ENCODE peak calls at places on chromosomes 6 and 20, in four cellular contexts. One of them, this sample, is unnamed.

GRCh38 chr6:153084393-153084792 is 46.7 kb downstream of the RGS17 start:
- DNase-seq in HepG2: no peak
- DNase-seq in HCT116: no peak
- DNase-seq in K562: no peak
- DNase-seq in this sample: no peak

GRCh38 chr20:62370807-62371587 is 3.9 kb upstream of the LAMA5 start:
- DNase-seq in HepG2: peak; percentile 74
- DNase-seq in HCT116: no peak
- DNase-seq in K562: no peak
- DNase-seq in this sample: no peak

GRCh38 chr20:58127731-58128130 is 100.7 kb downstream of the ANKRD60 start:
- DNase-seq in HepG2: peak; percentile 26
- DNase-seq in HCT116: peak; percentile 71
- DNase-seq in K562: no peak
- DNase-seq in this sample: no peak

GRCh38 chr20:32195581-32195980 is 12.0 kb downstream of the PLAGL2 start:
- DNase-seq in HepG2: no peak
- DNase-seq in HCT116: no peak
- DNase-seq in K562: no peak
- DNase-seq in this sample: no peak

GRCh38 chr6:3455121-3455489 is 1.7 kb downstream of the SLC22A23 start:
- DNase-seq in HepG2: peak; percentile 45
- DNase-seq in HCT116: no peak
- DNase-seq in K562: peak; percentile 54
- DNase-seq in this sample: no peak

GRCh38 chr6:25312034-25312620 is 33.0 kb downstream of the CARMIL1 start:
- DNase-seq in HepG2: no peak
- DNase-seq in HCT116: no peak
- DNase-seq in K562: no peak
- DNase-seq in this sample: no peak

GRCh38 chr20:63232235-63233060 is 3.3 kb upstream of the BIRC7 start:
- DNase-seq in HepG2: no peak
- DNase-seq in HCT116: peak; percentile 72
- DNase-seq in K562: no peak
- DNase-seq in this sample: peak; percentile 54

GRCh38 chr20:3686867-3687321 is 5.1 kb upstream of the ADAM33 start:
- DNase-seq in HepG2: no peak
- DNase-seq in HCT116: no peak
- DNase-seq in K562: no peak
- DNase-seq in this sample: no peak

GRCh38 chr20:1405801-1406200 is 12.9 kb upstream of the FKBP1A start:
- DNase-seq in HepG2: no peak
- DNase-seq in HCT116: no peak
- DNase-seq in K562: no peak
- DNase-seq in this sample: no peak

GRCh38 chr6:105087571-105088211 is 92.1 kb downstream of the POPDC3 start:
- DNase-seq in HepG2: peak; percentile 46
- DNase-seq in HCT116: peak; percentile 41
- DNase-seq in K562: peak; percentile 46
- DNase-seq in this sample: no peak

GRCh38 chr6:40536442-40536841 is 50.7 kb downstream of the LRFN2 start:
- DNase-seq in HepG2: peak; percentile 18
- DNase-seq in HCT116: no peak
- DNase-seq in K562: peak; percentile 36
- DNase-seq in this sample: no peak

GRCh38 chr6:34484391-34484790 is 18.5 kb downstream of the PACSIN1 start:
- DNase-seq in HepG2: no peak
- DNase-seq in HCT116: no peak
- DNase-seq in K562: no peak
- DNase-seq in this sample: no peak

GRCh38 chr6:132257561-132257960 is 143.7 kb downstream of the MOXD1 start:
- DNase-seq in HepG2: no peak
- DNase-seq in HCT116: no peak
- DNase-seq in K562: no peak
- DNase-seq in this sample: no peak

GRCh38 chr20:29878281-29878741 is 1379.2 kb upstream of the DEFB115 start:
- DNase-seq in HepG2: peak; percentile 54
- DNase-seq in HCT116: no peak
- DNase-seq in K562: peak; percentile 27
- DNase-seq in this sample: no peak

GRCh38 chr6:28311139-28311823 is 24.7 kb downstream of the ZSCAN31 start:
- DNase-seq in HepG2: no peak
- DNase-seq in HCT116: no peak
- DNase-seq in K562: no peak
- DNase-seq in this sample: no peak

GRCh38 chr6:37709932-37710565 is 12.4 kb upstream of the MDGA1 start:
- DNase-seq in HepG2: no peak
- DNase-seq in HCT116: no peak
- DNase-seq in K562: no peak
- DNase-seq in this sample: no peak

GRCh38 chr20:34817072-34817471 is 8.4 kb downstream of the NCOA6 start:
- DNase-seq in HepG2: no peak
- DNase-seq in HCT116: no peak
- DNase-seq in K562: no peak
- DNase-seq in this sample: no peak

GRCh38 chr20:52533401-52533800 is 341.8 kb upstream of the ZFP64 start:
- DNase-seq in HepG2: no peak
- DNase-seq in HCT116: no peak
- DNase-seq in K562: no peak
- DNase-seq in this sample: no peak

GRCh38 chr20:8005033-8005432 is 14.5 kb downstream of the TMX4 start:
- DNase-seq in HepG2: no peak
- DNase-seq in HCT116: no peak
- DNase-seq in K562: no peak
- DNase-seq in this sample: no peak

GRCh38 chr6:48754631-48755030 is 643.6 kb upstream of the PTCHD4 start:
- DNase-seq in HepG2: no peak
- DNase-seq in HCT116: no peak
- DNase-seq in K562: no peak
- DNase-seq in this sample: no peak

GRCh38 chr6:81608776-81609175 is 143.7 kb downstream of the TENT5A start:
- DNase-seq in HepG2: no peak
- DNase-seq in HCT116: no peak
- DNase-seq in K562: no peak
- DNase-seq in this sample: no peak

GRCh38 chr6:13472099-13472498 is 15.3 kb downstream of the GFOD1 start:
- DNase-seq in HepG2: no peak
- DNase-seq in HCT116: no peak
- DNase-seq in K562: no peak
- DNase-seq in this sample: no peak

GRCh38 chr6:72969666-72970065 is 255.6 kb downstream of the KHDC1L start:
- DNase-seq in HepG2: no peak
- DNase-seq in HCT116: no peak
- DNase-seq in K562: no peak
- DNase-seq in this sample: no peak

GRCh38 chr20:44166477-44166876 is 20.5 kb downstream of the JPH2 start:
- DNase-seq in HepG2: no peak
- DNase-seq in HCT116: no peak
- DNase-seq in K562: no peak
- DNase-seq in this sample: no peak

GRCh38 chr6:41934278-41935189 is 7.1 kb downstream of the CCND3 start:
- DNase-seq in HepG2: no peak
- DNase-seq in HCT116: no peak
- DNase-seq in K562: no peak
- DNase-seq in this sample: no peak

GRCh38 chr6:34546551-34547321 is 9.4 kb downstream of the SPDEF start:
- DNase-seq in HepG2: no peak
- DNase-seq in HCT116: no peak
- DNase-seq in K562: no peak
- DNase-seq in this sample: no peak

GRCh38 chr6:43759926-43760798 is 9.8 kb upstream of the VEGFA start:
- DNase-seq in HepG2: no peak
- DNase-seq in HCT116: no peak
- DNase-seq in K562: no peak
- DNase-seq in this sample: no peak

GRCh38 chr6:161373905-161374451 is 100.1 kb upstream of the AGPAT4 start:
- DNase-seq in HepG2: peak; percentile 53
- DNase-seq in HCT116: no peak
- DNase-seq in K562: peak; percentile 83
- DNase-seq in this sample: peak; percentile 54

GRCh38 chr6:146913842-146914562 is 290.2 kb upstream of the STXBP5 start:
- DNase-seq in HepG2: peak; percentile 33
- DNase-seq in HCT116: peak; percentile 82
- DNase-seq in K562: peak; percentile 82
- DNase-seq in this sample: peak; percentile 88

GRCh38 chr20:433300-433975 is 25.3 kb downstream of the RBCK1 start:
- DNase-seq in HepG2: no peak
- DNase-seq in HCT116: no peak
- DNase-seq in K562: no peak
- DNase-seq in this sample: no peak

DNA sequence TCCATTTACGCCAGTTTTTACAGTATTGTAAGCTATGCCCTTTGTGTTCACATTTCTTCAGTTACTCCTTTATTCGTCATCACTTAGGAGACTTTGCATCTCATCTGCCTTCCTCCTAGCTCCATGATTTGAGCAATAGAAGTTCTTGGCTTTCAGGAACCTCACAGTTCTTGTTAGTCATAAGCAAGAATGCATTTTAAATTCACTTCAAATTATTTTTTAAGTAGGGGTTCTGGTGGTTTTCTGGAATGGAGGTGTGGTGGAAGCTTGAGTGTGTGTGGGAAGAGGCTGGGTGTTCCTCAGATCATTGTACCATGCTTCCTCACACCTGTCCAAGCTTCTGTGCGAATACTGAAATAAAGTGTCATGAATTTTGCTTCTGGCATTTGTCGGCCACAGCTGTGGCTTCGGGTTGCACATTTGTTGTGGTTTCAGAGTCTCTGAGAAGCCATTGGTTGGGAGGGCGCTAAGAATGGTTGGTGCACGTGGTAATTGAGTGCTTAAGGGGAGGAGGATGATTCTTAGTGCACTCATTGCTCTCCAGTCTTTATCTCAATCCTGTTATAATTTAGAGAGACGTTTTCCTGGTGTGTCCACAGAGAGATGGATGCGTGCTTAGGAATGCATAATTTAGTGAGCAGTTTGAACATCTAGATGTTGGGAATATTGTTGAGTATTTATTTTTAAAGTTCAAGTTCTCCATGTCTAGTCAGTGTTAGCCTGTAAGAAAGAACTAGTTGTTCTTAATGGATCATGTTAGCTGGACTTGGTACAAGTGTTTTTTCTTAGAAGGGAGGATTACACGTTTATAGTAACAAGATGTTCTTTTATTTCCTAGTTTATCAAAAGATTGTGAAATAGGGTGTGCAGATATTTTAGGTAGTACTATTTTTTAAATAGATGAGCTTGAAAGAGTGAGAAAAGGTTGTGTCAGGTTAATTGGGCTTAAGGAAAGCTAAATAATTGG is 31.9 kb downstream of the FOXO3 start:
- DNase-seq in HepG2: no peak
- DNase-seq in HCT116: no peak
- DNase-seq in K562: peak; percentile 58
- DNase-seq in this sample: no peak
- TF ChIP-seq TCF7L2 in HepG2: no peak
- TF ChIP-seq TCF7L2 in HCT116: no peak
- TF ChIP-seq TCF7L2 in K562: no peak
- TF ChIP-seq TCF7L2 in this sample: no peak

GRCh38 chr20:60055740-60056139 is 97.5 kb downstream of the CDH26 start:
- DNase-seq in HepG2: no peak
- DNase-seq in HCT116: no peak
- DNase-seq in K562: no peak
- DNase-seq in this sample: no peak

GRCh38 chr20:60052322-60052721 is 94.1 kb downstream of the CDH26 start:
- DNase-seq in HepG2: no peak
- DNase-seq in HCT116: no peak
- DNase-seq in K562: no peak
- DNase-seq in this sample: no peak

GRCh38 chr20:60054716-60055371 is 96.6 kb downstream of the CDH26 start:
- DNase-seq in HepG2: no peak
- DNase-seq in HCT116: no peak
- DNase-seq in K562: no peak
- DNase-seq in this sample: no peak

GRCh38 chr20:60053125-60053812 is 95.0 kb downstream of the CDH26 start:
- DNase-seq in HepG2: peak; percentile 20
- DNase-seq in HCT116: no peak
- DNase-seq in K562: no peak
- DNase-seq in this sample: no peak

DNA sequence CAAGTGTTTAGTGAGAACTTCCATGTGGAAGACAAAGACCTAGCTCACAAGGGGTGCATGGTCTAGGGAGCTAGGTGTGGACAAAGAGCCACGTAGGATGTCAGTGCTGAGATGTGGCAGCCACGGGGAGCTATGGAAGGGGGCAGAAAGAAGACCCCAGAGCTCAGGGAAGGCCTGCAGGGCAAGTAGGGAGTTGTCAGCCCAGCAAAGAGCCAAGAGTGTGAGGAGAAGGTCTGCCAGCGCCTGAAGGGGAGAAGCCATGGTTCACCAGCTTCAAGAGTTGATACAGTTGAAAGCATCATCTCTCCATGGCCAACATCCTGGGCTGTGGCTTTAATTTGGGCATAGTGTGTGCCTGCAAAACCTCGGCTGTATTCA is 95.6 kb downstream of the CDH26 start:
- DNase-seq in HepG2: no peak
- DNase-seq in HCT116: no peak
- DNase-seq in K562: no peak
- DNase-seq in this sample: no peak
- H3K4me1 ChIP-seq in HepG2: peaks cover 10% of the 10 kb centered on the region
- H3K4me1 ChIP-seq in HCT116: no peaks in the 10 kb centered on the region
- H3K4me1 ChIP-seq in K562: peaks cover 5% of the 10 kb centered on the region
- H3K4me1 ChIP-seq in this sample: no peaks in the 10 kb centered on the region

GRCh38 chr6:118873239-118873638 is 20.7 kb upstream of the ASF1A start:
- DNase-seq in HepG2: no peak
- DNase-seq in HCT116: no peak
- DNase-seq in K562: no peak
- DNase-seq in this sample: no peak
- TF ChIP-seq REST in HepG2: no peak
- TF ChIP-seq REST in HCT116: no peak
- TF ChIP-seq REST in K562: no peak
- TF ChIP-seq REST in this sample: no peak

GRCh38 chr6:32876603-32877002 is 22.6 kb downstream of the PSMB9 start:
- DNase-seq in HepG2: no peak
- DNase-seq in HCT116: no peak
- DNase-seq in K562: no peak
- DNase-seq in this sample: no peak

GRCh38 chr6:32882879-32883250 is 28.9 kb downstream of the PSMB9 start:
- DNase-seq in HepG2: no peak
- DNase-seq in HCT116: no peak
- DNase-seq in K562: no peak
- DNase-seq in this sample: no peak

GRCh38 chr6:32883789-32884188 is 29.8 kb downstream of the PSMB9 start:
- DNase-seq in HepG2: no peak
- DNase-seq in HCT116: no peak
- DNase-seq in K562: no peak
- DNase-seq in this sample: no peak

GRCh38 chr6:32879691-32880090 is 25.7 kb downstream of the PSMB9 start:
- DNase-seq in HepG2: no peak
- DNase-seq in HCT116: no peak
- DNase-seq in K562: no peak
- DNase-seq in this sample: no peak
- TF ChIP-seq TCF7L2 in HepG2: no peak
- TF ChIP-seq TCF7L2 in HCT116: no peak
- TF ChIP-seq TCF7L2 in K562: no peak
- TF ChIP-seq TCF7L2 in this sample: no peak

This sample was measured in Panc1.